ENCODE peak calls at places on chromosome 21, in four cellular contexts. G, T, J and I are unnamed samples. For H3K4me1, the result is how much of the 10 kb centered on the place peaks cover.

GRCh38 chr21:26852422-26852821 is 7.2 kb upstream of the ADAMTS1 start:
- DNase-seq in G (peak), T (no peak), J (no peak), I (no peak)

GRCh38 chr21:22585558-22585957 is 1587.3 kb downstream of the NCAM2 start:
- DNase-seq in G (no peak), T (no peak), J (no peak), I (no peak)

GRCh38 chr21:39660596-39660995 is 47.9 kb downstream of the B3GALT5 start:
- DNase-seq in G (peak), T (no peak), J (no peak), I (no peak)

GRCh38 chr21:32463889-32464300 is 51.4 kb downstream of the EVA1C start:
- DNase-seq in G (no peak), T (no peak), J (no peak), I (no peak)

GRCh38 chr21:46111857-46112730 is 14.2 kb downstream of the COL6A2 start:
- DNase-seq in G (no peak), T (no peak), J (no peak), I (peak)

GRCh38 chr21:41847066-41847804 is 31.9 kb downstream of the PRDM15 start:
- DNase-seq in G (no peak), T (no peak), J (no peak), I (no peak)

GRCh38 chr21:38646213-38646837 is 148.0 kb upstream of the ERG start:
- DNase-seq in G (no peak), T (no peak), J (no peak), I (no peak)

GRCh38 chr21:34635307-34635706 is 20.4 kb upstream of the RCAN1 start:
- DNase-seq in G (no peak), T (no peak), J (no peak), I (no peak)

GRCh38 chr21:32329331-32329730 is 30.7 kb downstream of the MRAP start:
- DNase-seq in G (no peak), T (no peak), J (no peak), I (no peak)

GRCh38 chr21:33063365-33063883 is 6.5 kb upstream of the OLIG1 start:
- DNase-seq in G (no peak), T (no peak), J (no peak), I (no peak)

GRCh38 chr21:27734146-27734545 is 767.3 kb upstream of the ADAMTS5 start:
- DNase-seq in G (no peak), T (no peak), J (no peak), I (no peak)

GRCh38 chr21:14773777-14774345 is 227.7 kb upstream of the SAMSN1 start:
- DNase-seq in G (peak), T (peak), J (peak), I (peak)

GRCh38 chr21:26080211-26080610 is 90.4 kb downstream of the APP start:
- DNase-seq in G (no peak), T (no peak), J (no peak), I (no peak)

GRCh38 chr21:38505654-38506523 is 7.6 kb upstream of the ERG start:
- DNase-seq in G (peak), T (no peak), J (no peak), I (no peak)

GRCh38 chr21:46168238-46168637 is 12.9 kb upstream of the FTCD start:
- DNase-seq in G (no peak), T (no peak), J (no peak), I (no peak)

GRCh38 chr21:34338226-34338625 is 25.6 kb upstream of the KCNE2 start:
- DNase-seq in G (no peak), T (no peak), J (no peak), I (no peak)

GRCh38 chr21:16587141-16587570 is 857.4 kb downstream of the USP25 start:
- DNase-seq in G (no peak), T (no peak), J (no peak), I (peak)

GRCh38 chr21:45954921-45955320 is 26.6 kb upstream of the COL6A1 start:
- DNase-seq in G (no peak), T (no peak), J (no peak), I (no peak)

GRCh38 chr21:46622226-46622625 is 13.2 kb upstream of the PRMT2 start:
- DNase-seq in G (no peak), T (peak), J (peak), I (peak)

GRCh38 chr21:20353351-20353750 is 644.9 kb upstream of the NCAM2 start:
- DNase-seq in G (no peak), T (no peak), J (no peak), I (no peak)

GRCh38 chr21:31124005-31124404 is 85.7 kb upstream of the KRTAP19-8 start:
- DNase-seq in G (peak), T (no peak), J (no peak), I (no peak)

GRCh38 chr21:41210405-41211040 is 42.6 kb downstream of the BACE2 start:
- DNase-seq in G (no peak), T (no peak), J (no peak), I (no peak)

GRCh38 chr21:46675595-46676280 is 40.3 kb downstream of the PRMT2 start:
- DNase-seq in G (no peak), T (no peak), J (no peak), I (no peak)

GRCh38 chr21:41953831-41954653 is at the start of gene C2CD2:
- DNase-seq in G (peak), T (no peak), J (no peak), I (peak)

GRCh38 chr21:46046471-46046870 is 51.4 kb upstream of the COL6A2 start:
- DNase-seq in G (no peak), T (no peak), J (no peak), I (peak)

GRCh38 chr21:38956791-38957571 is 151.3 kb downstream of the ETS2 start:
- DNase-seq in G (no peak), T (no peak), J (no peak), I (peak)

GRCh38 chr21:38645282-38645681 is 147.0 kb upstream of the ERG start:
- DNase-seq in G (no peak), T (no peak), J (no peak), I (no peak)

GRCh38 chr21:35234725-35235124 is 185.6 kb upstream of the RUNX1 start:
- DNase-seq in G (no peak), T (no peak), J (no peak), I (no peak)

GRCh38 chr21:27423073-27423472 is 456.2 kb upstream of the ADAMTS5 start:
- DNase-seq in G (no peak), T (no peak), J (no peak), I (no peak)

GRCh38 chr21:14453339-14453738 is 70.4 kb upstream of the HSPA13 start:
- DNase-seq in G (no peak), T (no peak), J (no peak), I (no peak)

GRCh38 chr21:26280715-26281310 is 110.2 kb upstream of the APP start:
- DNase-seq in G (no peak), T (no peak), J (no peak), I (no peak)

GRCh38 chr21:45874716-45875415 is 106.7 kb upstream of the COL6A1 start:
- DNase-seq in G (no peak), T (no peak), J (no peak), I (peak)

GRCh38 chr21:32212116-32212515 is 66.7 kb downstream of the MIS18A start:
- DNase-seq in G (no peak), T (no peak), J (no peak), I (no peak)

GRCh38 chr21:25898671-25899070 is 163.9 kb downstream of the GABPA start:
- DNase-seq in G (no peak), T (no peak), J (no peak), I (no peak)

GRCh38 chr21:39441502-39442475 is 3.8 kb downstream of the LCA5L start:
- DNase-seq in G (peak), T (no peak), J (peak), I (no peak)

GRCh38 chr21:39314155-39315027 is 959 bp upstream of the BRWD1 start:
- DNase-seq in G (peak), T (peak), J (no peak), I (peak)

GRCh38 chr21:33848252-33848953 is 67.2 kb downstream of the ATP5PO start:
- DNase-seq in G (no peak), T (no peak), J (no peak), I (no peak)

DNA sequence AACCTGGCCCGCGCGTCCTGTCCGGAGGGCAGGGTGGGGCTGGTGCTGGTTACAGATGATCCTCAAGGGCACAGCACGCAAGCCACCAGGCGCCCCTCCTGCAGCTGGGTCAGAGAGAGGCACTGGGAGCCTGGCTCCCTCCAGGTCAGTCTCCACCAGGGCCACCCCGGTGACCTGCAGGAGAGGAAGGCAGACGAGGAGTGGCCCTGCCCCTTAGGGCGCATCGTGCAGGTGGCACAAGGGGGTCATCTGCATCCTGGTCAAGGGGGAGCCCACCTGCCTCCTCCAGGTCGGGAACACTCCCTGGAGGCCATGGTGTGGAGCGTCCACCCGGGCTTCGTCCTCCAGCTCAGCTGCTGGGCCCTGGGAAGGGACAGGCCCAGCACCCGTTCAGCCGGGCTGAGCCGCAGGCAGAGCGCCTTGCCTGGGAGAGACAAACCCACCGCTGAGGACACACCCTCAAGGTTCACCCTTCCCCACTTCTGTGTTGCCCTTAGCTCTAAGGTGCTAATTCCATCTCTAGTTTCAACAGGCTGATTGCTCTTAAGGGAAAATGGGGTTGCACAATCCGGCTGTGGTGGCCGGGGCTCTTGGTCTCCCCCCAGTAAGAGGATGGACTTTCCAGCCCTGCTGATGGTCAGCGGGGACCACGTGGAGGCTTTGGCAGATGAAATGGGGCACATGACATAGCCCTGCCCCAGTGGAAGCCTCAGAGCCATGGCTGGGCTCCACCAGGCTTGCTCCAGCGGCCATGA is 63.2 kb downstream of the SIK1 start:
- DNase-seq in G (no peak), T (no peak), J (no peak), I (no peak)
- H3K4me1 ChIP-seq in G (under half), T (under half), J (under half), I (under half)

GRCh38 chr21:37472581-37472980 is 106.0 kb downstream of the DYRK1A start:
- DNase-seq in G (no peak), T (no peak), J (no peak), I (no peak)
- H3K4me1 ChIP-seq in G (under half), T (under half), J (under half), I (under half)

DNA sequence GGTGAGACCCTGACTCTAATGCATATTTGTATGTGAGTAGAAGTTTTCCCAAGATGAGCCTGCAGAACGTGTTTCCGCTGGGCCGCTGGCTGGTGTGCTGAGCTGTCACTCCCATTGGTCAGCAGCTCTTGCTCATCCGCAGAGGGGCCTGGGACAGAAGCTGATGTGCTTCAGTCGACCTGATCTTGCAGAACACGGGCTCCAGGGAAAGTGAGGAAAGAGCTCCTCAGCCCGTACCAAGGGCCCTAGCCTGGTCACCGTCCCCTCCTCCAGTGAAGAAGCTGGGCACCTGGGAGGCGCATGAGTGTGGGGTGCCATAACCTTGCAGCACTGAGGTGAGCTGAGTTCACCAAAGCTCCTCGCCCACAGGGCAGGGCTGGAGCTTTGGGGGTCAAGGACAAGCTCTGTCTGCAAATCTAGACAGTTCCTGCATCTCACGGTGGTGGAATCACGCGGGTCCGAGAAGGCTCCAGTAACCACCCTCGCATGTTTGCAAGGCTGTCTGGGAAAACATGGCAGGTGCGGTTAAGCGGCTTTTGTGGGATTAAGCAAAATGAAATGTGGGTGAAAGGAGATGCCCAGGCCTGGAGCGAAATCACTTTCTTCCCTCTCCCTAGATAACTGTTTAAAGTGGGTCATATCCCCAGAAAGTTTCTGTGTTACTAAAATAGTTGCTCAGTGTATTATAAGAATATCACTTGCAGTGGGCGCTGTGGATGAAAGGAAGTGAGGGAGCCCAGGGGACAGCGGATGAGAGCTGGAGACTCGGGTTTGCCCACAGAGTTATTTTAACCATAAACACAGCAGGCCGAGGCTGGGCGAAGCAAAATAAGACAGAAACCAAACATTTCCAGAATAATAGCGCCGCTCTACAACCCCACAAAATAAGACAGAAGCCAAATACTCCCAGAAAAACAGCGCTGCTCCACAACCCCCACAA is 33.1 kb upstream of the LRRC3 start:
- DNase-seq in G (no peak), T (no peak), J (no peak), I (peak)
- H3K4me1 ChIP-seq in G (under half), T (under half), J (under half), I (under half)

GRCh38 chr21:36706951-36707762 is 8.2 kb downstream of the SIM2 start:
- DNase-seq in G (no peak), T (no peak), J (no peak), I (no peak)
- H3K4me1 ChIP-seq in G (under half), T (half or more), J (under half), I (half or more)